ENCODE peak calls at places on chromosomes 6 and 20, in four cellular contexts. One of them, this sample, is unnamed.

GRCh38 chr20:39605908-39606307 is 643.8 kb downstream of the DHX35 start:
- DNase-seq in WTC11: no peak
- DNase-seq in K562: no peak
- DNase-seq in HepG2: no peak
- DNase-seq in this sample: no peak

GRCh38 chr20:14919473-14920157 is 582.2 kb upstream of the FLRT3 start:
- DNase-seq in WTC11: peak
- DNase-seq in K562: no peak
- DNase-seq in HepG2: no peak
- DNase-seq in this sample: no peak

GRCh38 chr6:51147756-51148155 is 329.1 kb downstream of the TFAP2B start:
- DNase-seq in WTC11: no peak
- DNase-seq in HepG2: no peak
- DNase-seq in K562: no peak
- DNase-seq in this sample: no peak

GRCh38 chr20:23161244-23161875 is 75.2 kb upstream of the CD93 start:
- DNase-seq in WTC11: no peak
- DNase-seq in K562: peak
- DNase-seq in HepG2: no peak
- DNase-seq in this sample: no peak

GRCh38 chr20:57738053-57738452 is 28.2 kb upstream of the PMEPA1 start:
- DNase-seq in WTC11: no peak
- DNase-seq in HepG2: no peak
- DNase-seq in K562: no peak
- DNase-seq in this sample: no peak

GRCh38 chr20:58308680-58309527 is 611 bp upstream of the RAB22A start:
- DNase-seq in K562: peak
- DNase-seq in HepG2: no peak
- DNase-seq in WTC11: peak
- DNase-seq in this sample: peak

GRCh38 chr6:137717074-137718073 is 149.7 kb upstream of the TNFAIP3 start:
- DNase-seq in HepG2: no peak
- DNase-seq in K562: no peak
- DNase-seq in WTC11: no peak
- DNase-seq in this sample: no peak

GRCh38 chr20:43559588-43559987 is 761 bp downstream of the SGK2 start:
- DNase-seq in K562: no peak
- DNase-seq in HepG2: no peak
- DNase-seq in WTC11: no peak
- DNase-seq in this sample: no peak

GRCh38 chr6:37204014-37204751 is 34.2 kb downstream of the PIM1 start:
- DNase-seq in WTC11: no peak
- DNase-seq in K562: no peak
- DNase-seq in HepG2: peak
- DNase-seq in this sample: no peak

GRCh38 chr20:33733654-33734576 is 2.1 kb downstream of the ZNF341 start:
- DNase-seq in K562: no peak
- DNase-seq in HepG2: peak
- DNase-seq in WTC11: peak
- DNase-seq in this sample: peak

GRCh38 chr6:36958775-36959554 is 4.4 kb downstream of the PI16 start:
- DNase-seq in K562: peak
- DNase-seq in WTC11: peak
- DNase-seq in HepG2: no peak
- DNase-seq in this sample: no peak

GRCh38 chr6:105459049-105459448 is 56.2 kb upstream of the PREP start:
- DNase-seq in HepG2: no peak
- DNase-seq in WTC11: no peak
- DNase-seq in K562: no peak
- DNase-seq in this sample: no peak

GRCh38 chr6:123808556-123808955 is 4.9 kb downstream of the NKAIN2 start:
- DNase-seq in K562: no peak
- DNase-seq in HepG2: no peak
- DNase-seq in WTC11: no peak
- DNase-seq in this sample: no peak

GRCh38 chr20:22452442-22453011 is 131.8 kb downstream of the FOXA2 start:
- DNase-seq in WTC11: no peak
- DNase-seq in HepG2: peak
- DNase-seq in K562: no peak
- DNase-seq in this sample: no peak

GRCh38 chr6:148002067-148002466 is 340.6 kb upstream of the SASH1 start:
- DNase-seq in HepG2: no peak
- DNase-seq in WTC11: no peak
- DNase-seq in K562: no peak
- DNase-seq in this sample: no peak

GRCh38 chr20:20360464-20360863 is 7.4 kb upstream of the INSM1 start:
- DNase-seq in K562: peak
- DNase-seq in WTC11: peak
- DNase-seq in HepG2: peak
- DNase-seq in this sample: peak

GRCh38 chr20:13995841-13996240 is 525 bp downstream of the MACROD2 start:
- DNase-seq in HepG2: no peak
- DNase-seq in WTC11: peak
- DNase-seq in K562: no peak
- DNase-seq in this sample: peak

GRCh38 chr20:20427202-20427864 is 59.4 kb downstream of the INSM1 start:
- DNase-seq in WTC11: no peak
- DNase-seq in HepG2: no peak
- DNase-seq in K562: no peak
- DNase-seq in this sample: no peak

GRCh38 chr6:170407200-170407599 is 100.6 kb downstream of the FAM120B start:
- DNase-seq in K562: no peak
- DNase-seq in WTC11: no peak
- DNase-seq in HepG2: no peak
- DNase-seq in this sample: no peak

GRCh38 chr20:57757767-57758166 is 48.0 kb upstream of the PMEPA1 start:
- DNase-seq in HepG2: no peak
- DNase-seq in K562: no peak
- DNase-seq in WTC11: no peak
- DNase-seq in this sample: no peak

GRCh38 chr6:163883946-163884345 is 469.4 kb downstream of the QKI start:
- DNase-seq in WTC11: no peak
- DNase-seq in HepG2: no peak
- DNase-seq in K562: no peak
- DNase-seq in this sample: no peak

GRCh38 chr20:10793741-10794140 is 119.9 kb upstream of the JAG1 start:
- DNase-seq in WTC11: peak
- DNase-seq in HepG2: no peak
- DNase-seq in K562: no peak
- DNase-seq in this sample: no peak

GRCh38 chr20:46202758-46203509 is 84.8 kb downstream of the CD40 start:
- DNase-seq in HepG2: no peak
- DNase-seq in WTC11: no peak
- DNase-seq in K562: no peak
- DNase-seq in this sample: no peak

GRCh38 chr6:113594726-113595125 is 262.4 kb upstream of the MARCKS start:
- DNase-seq in K562: no peak
- DNase-seq in HepG2: peak
- DNase-seq in WTC11: no peak
- DNase-seq in this sample: peak

GRCh38 chr6:125753218-125753936 is 3.9 kb downstream of the HEY2 start:
- DNase-seq in K562: no peak
- DNase-seq in HepG2: peak
- DNase-seq in WTC11: no peak
- DNase-seq in this sample: peak

GRCh38 chr20:22775671-22776139 is 191.3 kb upstream of the FOXA2 start:
- DNase-seq in K562: no peak
- DNase-seq in HepG2: peak
- DNase-seq in WTC11: no peak
- DNase-seq in this sample: peak

GRCh38 chr20:39021748-39022147 is 59.6 kb downstream of the DHX35 start:
- DNase-seq in WTC11: no peak
- DNase-seq in HepG2: no peak
- DNase-seq in K562: no peak
- DNase-seq in this sample: no peak

GRCh38 chr6:163343609-163344008 is 70.9 kb upstream of the QKI start:
- DNase-seq in K562: no peak
- DNase-seq in HepG2: no peak
- DNase-seq in WTC11: no peak
- DNase-seq in this sample: no peak

GRCh38 chr6:163992701-163993100 is 578.2 kb downstream of the QKI start:
- DNase-seq in K562: no peak
- DNase-seq in HepG2: no peak
- DNase-seq in WTC11: no peak
- DNase-seq in this sample: no peak

GRCh38 chr6:168413856-168414255 is 27.1 kb upstream of the SMOC2 start:
- DNase-seq in K562: no peak
- DNase-seq in WTC11: no peak
- DNase-seq in HepG2: no peak
- DNase-seq in this sample: no peak

GRCh38 chr20:58870293-58871014 is 17.9 kb downstream of the GNAS start:
- DNase-seq in HepG2: peak
- DNase-seq in WTC11: peak
- DNase-seq in K562: peak
- DNase-seq in this sample: peak

GRCh38 chr6:106495014-106495413 is 134.3 kb downstream of the RTN4IP1 start:
- DNase-seq in K562: no peak
- DNase-seq in WTC11: no peak
- DNase-seq in HepG2: no peak
- DNase-seq in this sample: no peak

GRCh38 chr20:34190262-34190661 is 51.0 kb upstream of the ASIP start:
- DNase-seq in WTC11: no peak
- DNase-seq in HepG2: no peak
- DNase-seq in K562: no peak
- DNase-seq in this sample: no peak

GRCh38 chr6:26309731-26310142 is 55.3 kb upstream of the BTN3A2 start:
- DNase-seq in WTC11: no peak
- DNase-seq in K562: peak
- DNase-seq in HepG2: peak
- DNase-seq in this sample: no peak

GRCh38 chr6:13229205-13230085 is 98.9 kb downstream of the TBC1D7 start:
- DNase-seq in WTC11: peak
- DNase-seq in HepG2: peak
- DNase-seq in K562: no peak
- DNase-seq in this sample: peak

GRCh38 chr6:42140756-42141602 is 1.4 kb downstream of the C6orf132 start:
- DNase-seq in K562: no peak
- DNase-seq in WTC11: no peak
- DNase-seq in HepG2: no peak
- DNase-seq in this sample: no peak

GRCh38 chr6:72522735-72523141 is 99.1 kb upstream of the KCNQ5 start:
- DNase-seq in WTC11: peak
- DNase-seq in HepG2: peak
- DNase-seq in K562: peak
- DNase-seq in this sample: peak

GRCh38 chr20:61311656-61312387 is 59.8 kb downstream of the CDH4 start:
- DNase-seq in K562: peak
- DNase-seq in HepG2: no peak
- DNase-seq in WTC11: no peak
- DNase-seq in this sample: no peak

DNA sequence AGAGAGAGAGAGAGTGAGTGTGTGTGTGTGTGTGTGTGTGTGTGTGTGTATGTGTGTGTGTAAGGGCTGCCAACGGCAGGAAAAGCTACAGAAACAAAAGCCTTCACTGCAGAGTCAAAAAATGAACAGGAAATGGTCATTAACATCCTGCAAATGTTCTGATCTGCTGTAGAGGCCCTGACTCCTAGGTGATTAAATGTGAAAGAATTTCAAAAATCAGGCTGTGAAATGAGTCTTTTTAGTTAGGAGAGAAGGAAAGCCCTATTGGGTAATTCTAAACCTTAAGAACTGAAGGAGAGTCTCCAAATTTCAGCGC is 166.5 kb upstream of the MYLIP start:
- DNase-seq in WTC11: no peak
- DNase-seq in HepG2: no peak
- DNase-seq in K562: no peak
- DNase-seq in this sample: no peak
- TF ChIP-seq HMGXB4 in WTC11: no peak
- TF ChIP-seq HMGXB4 in HepG2: no peak
- TF ChIP-seq HMGXB4 in K562: no peak
- TF ChIP-seq HMGXB4 in this sample: no peak

GRCh38 chr6:34680802-34681515 is 15.6 kb downstream of the ILRUN start:
- DNase-seq in K562: no peak
- DNase-seq in HepG2: no peak
- DNase-seq in WTC11: no peak
- DNase-seq in this sample: no peak
- TF ChIP-seq HMGXB4 in K562: no peak
- TF ChIP-seq HMGXB4 in HepG2: no peak
- TF ChIP-seq HMGXB4 in WTC11: no peak
- TF ChIP-seq HMGXB4 in this sample: no peak

DNA sequence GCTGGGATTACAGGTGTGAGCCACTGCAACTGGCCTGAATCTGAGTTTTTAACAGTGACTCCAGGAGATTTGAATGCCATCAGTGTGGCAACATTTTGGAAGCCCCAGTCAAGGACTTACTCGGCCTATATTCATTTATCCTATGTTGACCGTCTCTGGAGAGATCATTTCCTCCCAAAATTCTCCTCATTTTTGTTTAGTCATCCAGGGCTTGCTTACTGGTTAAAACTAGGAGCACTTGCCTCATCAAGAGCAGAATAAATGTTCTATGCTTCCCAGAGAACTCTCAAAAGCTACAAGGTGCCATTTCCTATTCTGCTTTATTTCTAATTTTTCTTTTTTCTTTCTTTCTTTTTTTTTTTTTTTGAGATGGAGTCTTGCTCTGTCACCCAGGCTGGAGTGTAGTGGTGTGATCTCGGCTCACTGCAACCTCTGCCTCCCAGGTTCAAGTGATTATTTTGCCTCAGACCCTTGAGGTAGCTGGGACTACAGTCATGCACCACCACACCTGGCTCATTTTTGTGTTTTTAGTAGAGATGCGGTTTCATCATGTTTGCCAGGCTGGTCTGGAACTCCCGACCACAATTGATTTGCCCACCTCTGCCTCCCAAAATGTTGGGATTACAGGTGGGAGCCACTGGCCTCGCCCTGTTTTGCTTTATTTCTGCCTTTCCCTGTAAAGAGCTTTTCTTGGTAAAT is 23.4 kb upstream of the TRIM27 start:
- DNase-seq in WTC11: no peak
- DNase-seq in HepG2: no peak
- DNase-seq in K562: no peak
- DNase-seq in this sample: no peak
- TF ChIP-seq HMGXB4 in WTC11: no peak
- TF ChIP-seq HMGXB4 in HepG2: no peak
- TF ChIP-seq HMGXB4 in K562: no peak
- TF ChIP-seq HMGXB4 in this sample: no peak

GRCh38 chr6:98566126-98566525 is 268.2 kb upstream of the POU3F2 start:
- DNase-seq in HepG2: no peak
- DNase-seq in WTC11: no peak
- DNase-seq in K562: no peak
- DNase-seq in this sample: no peak

GRCh38 chr6:98560418-98560817 is 274.0 kb upstream of the POU3F2 start:
- DNase-seq in HepG2: no peak
- DNase-seq in WTC11: peak
- DNase-seq in K562: no peak
- DNase-seq in this sample: no peak
- TF ChIP-seq HMGXB4 in HepG2: no peak
- TF ChIP-seq HMGXB4 in WTC11: no peak
- TF ChIP-seq HMGXB4 in K562: no peak
- TF ChIP-seq HMGXB4 in this sample: no peak

GRCh38 chr6:14811760-14812428 is 434.0 kb upstream of the JARID2 start:
- DNase-seq in WTC11: no peak
- DNase-seq in K562: no peak
- DNase-seq in HepG2: no peak
- DNase-seq in this sample: no peak
- TF ChIP-seq HMGXB4 in WTC11: no peak
- TF ChIP-seq HMGXB4 in K562: no peak
- TF ChIP-seq HMGXB4 in HepG2: no peak
- TF ChIP-seq HMGXB4 in this sample: no peak

GRCh38 chr6:64777941-64778785 is 928.9 kb downstream of the EYS start:
- DNase-seq in WTC11: no peak
- DNase-seq in K562: no peak
- DNase-seq in HepG2: no peak
- DNase-seq in this sample: no peak
- TF ChIP-seq HMGXB4 in WTC11: no peak
- TF ChIP-seq HMGXB4 in K562: no peak
- TF ChIP-seq HMGXB4 in HepG2: no peak
- TF ChIP-seq HMGXB4 in this sample: no peak